ENCODE peak calls at places on chromosomes 1 and 21, in five cellular contexts. T, K, B, I and L are unnamed samples.

GRCh38 chr1:239225396-239225795 is 161.0 kb upstream of the CHRM3 start:
- DNase-seq in K (no peak), B (no peak), T (no peak), I (no peak), L (no peak)

GRCh38 chr1:3680488-3681230 is 28.3 kb downstream of the TP73 start:
- DNase-seq in B (no peak), K (no peak), I (no peak), T (no peak), L (no peak)

GRCh38 chr21:43992121-43992520 is 20.0 kb upstream of the TRAPPC10 start:
- DNase-seq in I (no peak), B (no peak), T (no peak), K (no peak), L (no peak)

GRCh38 chr1:62110198-62110817 is 84.3 kb upstream of the L1TD1 start:
- DNase-seq in T (no peak), K (no peak), I (no peak), B (peak), L (no peak)

GRCh38 chr1:85027242-85027983 is 20.9 kb downstream of the MCOLN3 start:
- DNase-seq in I (no peak), B (no peak), K (no peak), T (peak), L (no peak)

GRCh38 chr21:34613679-34614442 is 1.1 kb downstream of the RCAN1 start:
- DNase-seq in B (no peak), K (no peak), T (no peak), I (no peak), L (peak)

GRCh38 chr1:201751872-201752271 is 77.1 kb upstream of the IPO9 start:
- DNase-seq in K (no peak), I (no peak), B (no peak), T (no peak), L (no peak)

GRCh38 chr1:172154571-172154970 is 265.9 kb upstream of the C1orf105 start:
- DNase-seq in K (no peak), T (no peak), B (no peak), I (no peak), L (no peak)

GRCh38 chr21:43824250-43824882 is 35.0 kb downstream of the RRP1 start:
- DNase-seq in B (no peak), K (no peak), I (no peak), T (no peak), L (no peak)

GRCh38 chr1:218371927-218372672 is 27.0 kb downstream of the TGFB2 start:
- DNase-seq in B (peak), T (no peak), K (no peak), I (no peak), L (no peak)

GRCh38 chr1:173191011-173191410 is 16.1 kb downstream of the TNFSF4 start:
- DNase-seq in B (no peak), T (no peak), K (no peak), I (no peak), L (no peak)

GRCh38 chr1:119093721-119094120 is 46.7 kb downstream of the WARS2 start:
- DNase-seq in T (no peak), I (no peak), K (no peak), B (no peak), L (no peak)

GRCh38 chr1:1968767-1969504 is 34.6 kb downstream of the CFAP74 start:
- DNase-seq in B (no peak), I (no peak), K (no peak), T (no peak), L (no peak)

GRCh38 chr1:92329356-92330129 is 30.7 kb downstream of the RPAP2 start:
- DNase-seq in B (no peak), T (no peak), K (no peak), I (no peak), L (no peak)

GRCh38 chr1:221274373-221274772 is 395.1 kb downstream of the HLX start:
- DNase-seq in B (no peak), I (no peak), K (no peak), T (no peak), L (no peak)

GRCh38 chr1:31663622-31664452 is 19.2 kb upstream of the PEF1 start:
- DNase-seq in T (peak), B (peak), K (no peak), I (peak), L (peak)

GRCh38 chr1:32774950-32775634 is 42.1 kb downstream of the YARS1 start:
- DNase-seq in B (no peak), I (no peak), T (no peak), K (no peak), L (no peak)

GRCh38 chr1:2127181-2128145 is 67.1 kb downstream of the FAAP20 start:
- DNase-seq in T (no peak), I (no peak), K (no peak), B (no peak), L (peak)

GRCh38 chr1:210792703-210793102 is 341.2 kb downstream of the KCNH1 start:
- DNase-seq in I (no peak), K (no peak), B (no peak), T (no peak), L (peak)

GRCh38 chr1:23854568-23854967 is 13.5 kb downstream of the FUCA1 start:
- DNase-seq in I (no peak), T (no peak), B (no peak), K (no peak), L (no peak)

GRCh38 chr21:46621457-46622182 is 13.9 kb upstream of the PRMT2 start:
- DNase-seq in K (no peak), B (no peak), I (no peak), T (no peak), L (peak)

GRCh38 chr1:46530791-46531409 is 20.5 kb downstream of the KNCN start:
- DNase-seq in B (no peak), K (no peak), I (no peak), T (no peak), L (no peak)

GRCh38 chr1:99590578-99591209 is 55.2 kb upstream of the PALMD start:
- DNase-seq in T (no peak), K (no peak), I (no peak), B (no peak), L (peak)

GRCh38 chr1:2202843-2203601 is 8.4 kb upstream of the FAAP20 start:
- DNase-seq in K (no peak), B (no peak), T (no peak), I (peak), L (no peak)

GRCh38 chr1:96211166-96211565 is 510.4 kb upstream of the PTBP2 start:
- DNase-seq in T (no peak), I (no peak), B (no peak), K (no peak), L (no peak)

GRCh38 chr1:100896481-100896982 is 642 bp downstream of the SLC30A7 start:
- DNase-seq in I (peak), B (no peak), T (peak), K (no peak), L (no peak)

GRCh38 chr1:15432327-15432726 is 5.9 kb upstream of the CTRC start:
- DNase-seq in B (peak), T (no peak), K (no peak), I (peak), L (no peak)

GRCh38 chr1:88327391-88328267 is 356.4 kb upstream of the PKN2 start:
- DNase-seq in I (no peak), K (no peak), B (peak), T (no peak), L (no peak)

GRCh38 chr1:231636157-231636556 is 9.6 kb downstream of the DISC1 start:
- DNase-seq in B (peak), I (no peak), T (no peak), K (no peak), L (no peak)

GRCh38 chr1:205127646-205128045 is 5.9 kb upstream of the RBBP5 start:
- DNase-seq in K (no peak), B (no peak), T (no peak), I (no peak), L (no peak)

GRCh38 chr1:186819563-186819962 is 9.2 kb upstream of the PLA2G4A start:
- DNase-seq in K (no peak), I (no peak), T (no peak), B (no peak), L (no peak)
- H3K27ac ChIP-seq in K (no peak), I (no peak), T (no peak), B (no peak), L (no peak)

DNA sequence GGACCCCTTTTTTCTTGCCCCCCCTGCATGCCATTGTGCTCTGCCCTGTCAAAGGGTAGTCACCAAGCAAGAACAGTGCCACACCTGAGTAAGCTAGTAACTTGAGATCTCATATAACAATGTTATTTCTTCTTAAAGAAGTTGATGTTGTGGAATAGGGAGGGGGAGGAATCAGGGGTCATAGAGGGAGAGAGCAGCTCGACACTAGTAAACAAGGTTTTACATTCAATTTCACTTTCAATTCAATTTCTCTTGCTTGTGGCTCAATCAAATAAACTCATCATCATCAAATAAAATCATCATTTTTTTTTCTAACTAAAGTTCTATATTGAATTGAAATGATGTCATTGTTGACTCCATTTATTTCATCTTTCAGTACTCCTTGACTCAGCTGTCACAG is 106.4 kb downstream of the CRB1 start:
- DNase-seq in B (no peak), I (no peak), T (no peak), K (no peak), L (no peak)
- H3K4me3 ChIP-seq in B (no peak), I (no peak), T (no peak), K (no peak), L (no peak)

GRCh38 chr1:235617808-235618207 is 31.8 kb downstream of the GNG4 start:
- DNase-seq in K (no peak), B (no peak), T (no peak), I (no peak), L (no peak)

GRCh38 chr1:235624751-235625192 is 24.8 kb downstream of the GNG4 start:
- DNase-seq in K (no peak), I (no peak), B (peak), T (no peak), L (no peak)

GRCh38 chr1:235625340-235625739 is 24.2 kb downstream of the GNG4 start:
- DNase-seq in K (no peak), T (no peak), B (no peak), I (no peak), L (no peak)

GRCh38 chr1:235628316-235629006 is 21.1 kb downstream of the GNG4 start:
- DNase-seq in T (no peak), I (no peak), B (no peak), K (no peak), L (no peak)

DNA sequence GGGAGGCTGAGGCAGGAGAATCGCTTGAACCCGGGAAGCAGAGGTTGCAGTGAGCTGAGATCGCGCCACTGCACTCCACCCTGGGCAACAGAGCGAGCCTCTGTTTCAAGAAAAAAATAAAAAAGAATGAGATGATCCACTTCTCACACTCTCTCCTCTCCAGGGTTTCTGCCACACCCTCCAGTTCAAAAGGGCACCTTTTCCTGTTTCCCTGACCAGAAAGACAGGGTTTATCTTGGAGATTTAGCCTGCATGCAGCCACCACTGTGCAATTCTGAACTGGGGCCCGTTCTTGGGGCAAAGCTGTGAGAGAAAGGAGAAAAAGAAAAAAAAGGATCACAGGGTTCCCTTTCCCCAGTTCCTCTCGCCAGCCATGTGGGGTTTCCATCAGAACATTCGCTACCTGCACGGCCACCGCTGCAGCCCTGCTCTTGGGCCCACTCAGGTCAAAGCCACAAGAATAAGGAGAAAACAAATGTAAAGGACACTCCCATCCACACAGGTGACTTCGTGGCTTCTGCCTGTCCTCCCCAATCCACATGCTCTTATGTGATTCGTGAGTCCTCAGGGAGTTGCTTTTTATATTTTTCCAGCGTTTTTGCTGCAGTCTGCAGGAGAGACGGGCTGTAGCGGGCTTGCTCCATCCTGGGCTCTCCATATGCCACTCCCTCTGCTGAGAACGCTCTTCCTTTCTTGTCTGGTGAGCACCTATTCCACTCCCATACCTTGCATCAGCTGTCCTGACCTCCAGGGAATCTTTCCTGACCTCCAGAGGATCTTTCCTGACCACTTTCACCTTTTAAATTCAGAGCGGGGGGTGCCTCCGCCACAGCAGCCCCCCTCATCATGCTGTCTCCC is 26.4 kb downstream of the GNG4 start:
- DNase-seq in I (no peak), B (no peak), K (no peak), T (no peak), L (no peak)
- H3K27ac ChIP-seq in I (no peak), B (no peak), K (no peak), T (no peak), L (no peak)

DNA sequence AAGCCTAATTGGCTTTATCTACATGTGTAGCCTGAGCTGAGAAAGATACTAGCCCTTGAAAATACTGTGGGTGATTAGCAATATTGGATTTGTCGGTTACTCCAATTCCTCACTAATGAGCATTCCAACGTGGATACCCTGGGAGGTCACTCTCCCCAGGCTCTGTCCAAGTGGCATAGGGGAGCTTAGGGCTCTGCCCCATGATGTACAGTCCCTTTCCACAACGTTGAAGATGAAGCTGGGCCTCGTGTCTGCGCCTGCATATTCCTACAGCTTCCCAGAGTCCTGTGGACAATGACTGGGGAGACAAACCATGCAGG is 2.6 kb downstream of the RCC1 start:
- DNase-seq in K (no peak), B (no peak), T (no peak), I (no peak), L (no peak)
- H3K4me3 ChIP-seq in K (peak), B (no peak), T (peak), I (peak), L (peak)

GRCh38 chr1:223704921-223705878 is 7.1 kb upstream of the CAPN2 start:
- DNase-seq in B (no peak), I (no peak), T (no peak), K (no peak), L (no peak)
- H3K27ac ChIP-seq in B (peak), I (peak), T (no peak), K (peak), L (peak)

DNA sequence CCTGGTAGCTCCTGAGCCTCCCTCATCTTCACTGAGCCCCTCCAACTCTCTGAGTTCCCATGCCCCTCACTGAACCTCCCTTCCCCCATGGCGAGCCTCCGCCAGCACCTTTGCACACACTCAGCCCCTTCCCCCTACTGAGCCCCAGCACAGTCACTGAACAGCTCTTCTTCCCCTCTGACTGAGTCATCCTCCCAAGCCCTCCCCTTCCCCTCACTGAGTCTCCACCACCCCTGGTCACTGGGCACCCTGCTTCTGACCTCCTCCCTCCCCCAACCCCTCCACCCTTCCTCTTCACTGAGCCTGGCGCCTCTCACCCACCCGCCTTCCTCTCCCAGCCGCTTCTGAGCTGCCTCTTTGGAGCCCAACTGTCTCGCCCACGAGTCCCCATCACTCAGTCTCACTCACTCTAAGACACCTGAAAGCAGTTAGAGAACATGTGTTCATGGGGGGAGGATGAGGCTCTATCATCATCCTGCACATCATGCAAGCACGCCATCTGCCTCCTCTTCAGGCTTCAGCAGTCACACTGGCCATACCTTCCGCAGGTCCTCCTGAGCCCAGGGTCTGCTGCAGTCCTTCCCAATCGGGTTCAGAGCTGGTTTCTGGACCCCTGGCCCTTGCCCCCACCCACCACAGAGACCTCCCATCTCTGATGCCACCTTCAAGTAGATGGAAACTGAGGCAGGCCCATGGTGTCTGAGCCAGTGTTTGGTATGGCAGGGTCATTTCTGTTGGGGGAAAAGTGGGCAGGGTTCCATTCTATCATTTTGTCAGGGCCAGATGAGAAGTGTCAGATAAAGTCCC is 2.0 kb upstream of the TRNP1 start:
- DNase-seq in B (no peak), I (no peak), K (no peak), T (no peak), L (no peak)
- H3K4me3 ChIP-seq in B (no peak), I (no peak), K (no peak), T (no peak), L (no peak)